ENCODE peak calls at places on chromosomes 2 and 18, in five cellular contexts. T is NCI-H2081, X is HT1080, P is caudate nucleus, H is NCI-H748 treated with DMSO at 0.1 percent for 48 hours. D is an unnamed sample.

GRCh38 chr2:177869209-177869608 is 203.4 kb downstream of the PDE11A start:
- DNase-seq in T (no peak), P (no peak), H (no peak), X (no peak), D (no peak)

GRCh38 chr2:86249843-86250402 is 50.7 kb downstream of the MRPL35 start:
- DNase-seq in T (peak; percentile 90), X (peak; percentile 42), P (no peak), H (no peak), D (no peak)

GRCh38 chr2:202221873-202222272 is 16.5 kb downstream of the SUMO1 start:
- DNase-seq in H (no peak), P (no peak), X (no peak), T (no peak), D (no peak)

GRCh38 chr2:7588295-7588694 is 671.1 kb downstream of the RNF144A start:
- DNase-seq in T (no peak), X (no peak), H (no peak), P (no peak), D (no peak)

GRCh38 chr2:126655500-126656310 is at the start of gene GYPC:
- DNase-seq in T (no peak), P (no peak), X (no peak), H (no peak), D (no peak)

GRCh38 chr2:25673170-25674002 is at the start of gene DTNB:
- DNase-seq in H (peak; percentile 49), X (peak; percentile 64), T (peak; percentile 87), P (peak; percentile 84), D (peak; percentile 75)

GRCh38 chr18:461762-462161 is 38.7 kb downstream of the COLEC12 start:
- DNase-seq in T (no peak), X (no peak), H (no peak), P (no peak), D (no peak)

GRCh38 chr2:173553589-173553988 is 198.9 kb downstream of the CDCA7 start:
- DNase-seq in T (no peak), X (peak; percentile 13), H (no peak), P (no peak), D (no peak)

GRCh38 chr18:23740105-23740830 is 51.0 kb downstream of the LAMA3 start:
- DNase-seq in H (no peak), P (no peak), X (peak; percentile 30), T (peak; percentile 34), D (no peak)

GRCh38 chr2:135945521-135945920 is 39.9 kb downstream of the DARS1 start:
- DNase-seq in P (no peak), H (no peak), X (no peak), T (no peak), D (no peak)

GRCh38 chr2:157820202-157820601 is 55.9 kb downstream of the ACVR1 start:
- DNase-seq in P (no peak), T (no peak), H (no peak), X (no peak), D (no peak)

GRCh38 chr18:2515908-2516625 is 55.2 kb downstream of the METTL4 start:
- DNase-seq in X (peak; percentile 96), T (no peak), P (no peak), H (no peak), D (no peak)

GRCh38 chr2:231415029-231415428 is 19.5 kb downstream of the B3GNT7 start:
- DNase-seq in X (no peak), P (no peak), T (no peak), H (no peak), D (no peak)

GRCh38 chr2:239313776-239314175 is 87.0 kb downstream of the HDAC4 start:
- DNase-seq in P (no peak), T (no peak), H (no peak), X (no peak), D (no peak)

GRCh38 chr18:32714571-32715148 is 58.2 kb downstream of the KLHL14 start:
- DNase-seq in T (peak; percentile 75), P (peak; percentile 15), H (peak; percentile 88), X (peak; percentile 82), D (no peak)

GRCh38 chr2:31151501-31151900 is 13.3 kb upstream of the GALNT14 start:
- DNase-seq in T (no peak), P (no peak), X (peak; percentile 24), H (no peak), D (no peak)